ENCODE peak calls at places on chromosomes 7 and 10, in nine cellular contexts. L, U, Y, V, W, M, D, E and K are unnamed samples.

GRCh38 chr10:30502266-30503058 is 68.5 kb downstream of the MAP3K8 start:
- DNase-seq in U (peak; percentile 47), E (no peak), L (peak; percentile 90), W (no peak), V (no peak), Y (no peak), D (no peak), M (no peak), K (peak; percentile 60)

GRCh38 chr7:30726296-30727006 is 25.5 kb upstream of the INMT start:
- DNase-seq in V (no peak), Y (no peak), W (no peak), M (no peak), L (no peak), E (no peak), D (no peak), U (no peak), K (no peak)

GRCh38 chr7:608954-609711 is 89.5 kb upstream of the PDGFA start:
- DNase-seq in M (peak; percentile 44), U (no peak), D (no peak), Y (no peak), E (no peak), W (no peak), L (no peak), V (no peak), K (no peak)

GRCh38 chr10:70335246-70335613 is 47.2 kb downstream of the LRRC20 start:
- DNase-seq in W (no peak), L (no peak), V (no peak), U (peak; percentile 61), E (no peak), D (peak; percentile 21), Y (no peak), M (no peak), K (no peak)

GRCh38 chr7:1295776-1296726 is 63.4 kb downstream of the UNCX start:
- DNase-seq in Y (no peak), M (peak; percentile 45), E (no peak), W (no peak), L (no peak), D (no peak), V (no peak), U (no peak), K (no peak)

GRCh38 chr7:30846378-30846777 is 65.3 kb upstream of the AQP1 start:
- DNase-seq in Y (no peak), E (no peak), W (no peak), V (no peak), U (no peak), L (no peak), D (no peak), M (no peak), K (no peak)

GRCh38 chr7:141558544-141559183 is 7.5 kb downstream of the AGK start:
- DNase-seq in L (peak; percentile 83), E (no peak), V (no peak), Y (no peak), D (no peak), M (no peak), W (no peak), U (peak; percentile 61), K (no peak)

GRCh38 chr7:131173148-131173890 is 154.4 kb upstream of the MKLN1 start:
- DNase-seq in W (no peak), U (no peak), E (no peak), M (no peak), L (no peak), V (no peak), D (no peak), Y (no peak), K (no peak)

GRCh38 chr10:100800931-100801330 is 55.5 kb downstream of the PAX2 start:
- DNase-seq in Y (no peak), U (no peak), L (no peak), E (no peak), D (no peak), M (no peak), V (no peak), W (no peak), K (no peak)

GRCh38 chr7:99562832-99563231 is 4.4 kb downstream of the ZNF655 start:
- DNase-seq in E (no peak), L (no peak), W (no peak), M (no peak), Y (peak; percentile 96), D (no peak), V (peak; percentile 67), U (peak; percentile 98), K (no peak)

GRCh38 chr7:123797673-123798526 is 47.1 kb upstream of the HYAL4 start:
- DNase-seq in E (no peak), V (peak; percentile 86), L (peak; percentile 31), W (no peak), M (no peak), U (peak; percentile 94), Y (peak; percentile 39), D (no peak), K (no peak)
- TF ChIP-seq CTCF in E (peak; percentile 58), V (peak; percentile 27), L (peak; percentile 16), W (peak; percentile 19), M (peak; percentile 41), U (peak; percentile 33), Y (peak; percentile 52), D (peak; percentile 74), K (no peak)

GRCh38 chr7:95199779-95200558 is 124.4 kb downstream of the PON1 start:
- DNase-seq in W (no peak), E (peak; percentile 22), D (peak; percentile 15), U (peak; percentile 72), V (peak; percentile 49), L (peak; percentile 40), Y (peak; percentile 1), M (no peak), K (no peak)
- TF ChIP-seq CTCF in W (no peak), E (peak; percentile 62), D (peak; percentile 76), U (peak; percentile 76), V (peak; percentile 78), L (peak; percentile 43), Y (peak; percentile 61), M (peak; percentile 57), K (no peak)

GRCh38 chr7:42726066-42726785 is 185.6 kb downstream of the C7orf25 start:
- DNase-seq in E (no peak), Y (no peak), M (no peak), L (no peak), D (no peak), V (no peak), U (no peak), W (no peak), K (no peak)
- TF ChIP-seq CTCF in E (no peak), Y (no peak), M (no peak), L (no peak), D (no peak), V (no peak), U (no peak), W (no peak), K (no peak)

DNA sequence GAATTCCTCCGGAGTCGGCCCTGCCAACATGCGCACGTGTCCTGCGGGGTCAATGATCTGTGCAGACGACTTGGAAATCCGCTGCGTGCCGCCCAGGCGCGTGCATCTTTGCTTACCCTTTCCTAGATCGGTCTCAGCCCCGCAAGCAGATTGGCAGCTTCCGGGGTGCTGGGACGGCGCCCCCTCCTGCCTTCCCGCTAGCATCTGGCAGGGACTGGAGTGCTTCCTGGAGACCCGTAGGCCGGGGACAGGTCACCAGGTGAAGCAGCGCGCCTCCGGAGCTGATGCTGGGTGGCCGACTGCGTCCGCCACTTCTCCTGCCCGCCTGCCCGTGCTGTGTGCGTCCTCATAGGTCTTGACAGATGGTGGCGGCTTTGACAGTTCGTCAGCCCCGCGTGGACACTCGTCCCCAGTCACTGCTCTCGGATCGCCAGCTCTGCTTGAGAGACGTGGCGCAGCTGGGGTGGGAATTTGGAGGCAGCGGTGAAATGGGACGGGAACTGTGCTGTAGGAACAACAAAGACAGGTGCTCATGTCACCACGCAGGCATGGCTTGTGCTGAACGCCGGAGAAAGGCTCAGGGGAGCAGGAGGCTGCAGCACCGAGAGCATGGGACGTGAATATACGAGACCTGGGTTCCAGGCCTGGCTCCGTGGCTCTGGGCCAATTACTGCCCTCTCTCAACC is 21.9 kb upstream of the KCNK18 start:
- DNase-seq in Y (no peak), D (no peak), U (no peak), M (peak; percentile 67), W (peak; percentile 11), E (no peak), L (no peak), V (no peak), K (no peak)
- TF ChIP-seq CTCF in Y (no peak), D (no peak), U (no peak), M (no peak), W (peak; percentile 28), E (peak; percentile 33), L (no peak), V (no peak), K (peak; percentile 14)

DNA sequence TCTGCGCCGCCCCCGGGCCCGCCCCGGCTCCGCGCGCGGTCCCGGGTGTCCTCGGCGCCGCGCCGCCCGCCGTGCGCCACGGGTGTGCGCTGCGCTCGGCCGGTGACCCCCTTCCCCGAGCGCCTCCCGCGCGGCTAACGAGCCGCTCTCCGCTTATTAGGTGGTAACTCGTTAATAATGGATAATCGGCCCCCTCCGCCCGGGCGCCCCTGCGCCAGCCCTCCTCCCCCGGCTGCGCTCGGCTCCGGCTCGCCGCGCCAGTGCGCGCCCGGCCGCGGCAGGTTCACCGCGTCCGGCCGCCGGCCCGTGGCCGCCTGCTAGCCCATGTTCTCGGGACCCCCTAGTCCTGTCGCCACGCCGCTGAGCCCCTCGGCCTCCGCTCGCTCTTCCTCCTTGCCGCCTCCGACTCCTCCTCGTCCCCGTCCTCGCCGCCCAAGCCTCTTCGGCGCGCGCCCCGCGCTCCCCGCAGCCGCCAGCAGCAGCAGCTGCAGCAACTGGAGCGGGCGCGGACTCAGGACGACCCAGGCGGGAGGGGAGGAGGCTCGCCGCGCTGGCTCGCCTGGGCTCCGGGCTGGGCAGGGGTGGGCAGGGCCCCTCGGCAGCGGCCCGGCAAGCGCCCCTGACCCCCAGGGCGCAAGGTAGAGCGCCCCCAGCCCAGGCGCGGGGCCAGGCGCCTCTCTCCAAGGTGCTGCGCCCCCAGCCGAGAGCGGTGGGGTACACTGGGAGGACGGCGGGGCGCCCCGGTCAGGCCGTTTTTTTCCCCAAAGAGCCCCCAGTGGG is 568 bp upstream of the KCNMA1 start:
- DNase-seq in W (no peak), V (no peak), Y (no peak), L (no peak), D (no peak), U (peak; percentile 61), M (peak; percentile 64), E (no peak), K (no peak)
- TF ChIP-seq CTCF in W (no peak), V (no peak), Y (no peak), L (no peak), D (no peak), U (no peak), M (no peak), E (no peak), K (no peak)